ENCODE peak calls at places on chromosomes 5 and 9, in six cellular contexts. C is A549, U is cardiac fibroblast, T is WTC11, V is fibroblast of pulmonary artery, J is colonic mucosa. M is an unnamed sample.
A peak's percentile ranks its signal among the peaks of the same experiment; 100 is the strongest.

GRCh38 chr5:61637566-61637965 is 305.5 kb downstream of the ZSWIM6 start:
- DNase-seq in C (no peak), U (no peak), T (no peak), V (no peak), J (no peak), M (no peak)

GRCh38 chr9:36092509-36093215 is 43.9 kb upstream of the GLIPR2 start:
- DNase-seq in C (no peak), U (no peak), T (no peak), V (no peak), J (peak; percentile 25), M (peak; percentile 57)

GRCh38 chr5:1111727-1112289 is at the start of gene SLC12A7:
- DNase-seq in C (peak; percentile 86), U (peak; percentile 27), T (peak; percentile 56), V (no peak), J (peak; percentile 83), M (peak; percentile 88)

GRCh38 chr9:87850405-87850804 is 32.3 kb upstream of the SPATA31E1 start:
- DNase-seq in C (no peak), U (peak; percentile 49), T (no peak), V (peak; percentile 29), J (no peak), M (no peak)

GRCh38 chr5:95620870-95621838 is 1.3 kb downstream of the GPR150 start:
- DNase-seq in C (peak; percentile 16), U (peak; percentile 23), T (peak; percentile 60), V (no peak), J (peak; percentile 45), M (peak; percentile 76)

GRCh38 chr5:149838881-149839739 is 105.5 kb downstream of the PDE6A start:
- DNase-seq in C (peak; percentile 43), U (peak; percentile 31), T (no peak), V (peak; percentile 53), J (no peak), M (no peak)

GRCh38 chr9:21402387-21403247 is 6.3 kb upstream of the IFNA8 start:
- DNase-seq in C (peak; percentile 33), U (no peak), T (peak; percentile 71), V (no peak), J (no peak), M (peak; percentile 34)

GRCh38 chr5:180519098-180519497 is 24.9 kb downstream of the CNOT6 start:
- DNase-seq in C (no peak), U (peak; percentile 69), T (no peak), V (peak; percentile 76), J (no peak), M (no peak)

GRCh38 chr5:113119271-113119924 is 142.8 kb downstream of the DCP2 start:
- DNase-seq in C (no peak), U (peak; percentile 54), T (no peak), V (peak; percentile 37), J (peak; percentile 40), M (no peak)

GRCh38 chr5:117943521-117943920 is 1044.8 kb downstream of the DTWD2 start:
- DNase-seq in C (no peak), U (peak; percentile 2), T (no peak), V (no peak), J (no peak), M (no peak)

GRCh38 chr5:173774212-173774850 is 113.8 kb upstream of the CPEB4 start:
- DNase-seq in C (no peak), U (no peak), T (no peak), V (no peak), J (no peak), M (no peak)

GRCh38 chr9:94915476-94916450 is 189.3 kb downstream of the AOPEP start:
- DNase-seq in C (no peak), U (no peak), T (no peak), V (no peak), J (peak; percentile 15), M (no peak)

GRCh38 chr5:773517-774264 is 10.8 kb downstream of the ZDHHC11B start:
- DNase-seq in C (no peak), U (no peak), T (no peak), V (no peak), J (no peak), M (peak; percentile 39)

GRCh38 chr9:125551781-125552180 is 155.2 kb downstream of the MAPKAP1 start:
- DNase-seq in C (no peak), U (no peak), T (no peak), V (no peak), J (no peak), M (no peak)

GRCh38 chr9:112162644-112163413 is 12.3 kb downstream of the SUSD1 start:
- DNase-seq in C (no peak), U (no peak), T (no peak), V (no peak), J (no peak), M (no peak)

GRCh38 chr9:37529111-37529510 is 43.4 kb downstream of the POLR1E start:
- DNase-seq in C (no peak), U (no peak), T (no peak), V (no peak), J (peak; percentile 19), M (peak; percentile 81)

GRCh38 chr9:121718501-121718900 is 67.1 kb downstream of the DAB2IP start:
- DNase-seq in C (no peak), U (no peak), T (no peak), V (no peak), J (no peak), M (no peak)

GRCh38 chr9:121718063-121718462 is 66.6 kb downstream of the DAB2IP start:
- DNase-seq in C (no peak), U (peak; percentile 51), T (no peak), V (peak; percentile 48), J (no peak), M (no peak)

GRCh38 chr9:121721770-121722169 is 70.3 kb downstream of the DAB2IP start:
- DNase-seq in C (no peak), U (no peak), T (no peak), V (no peak), J (no peak), M (no peak)

GRCh38 chr9:121720311-121720991 is 69.0 kb downstream of the DAB2IP start:
- DNase-seq in C (no peak), U (no peak), T (no peak), V (no peak), J (peak; percentile 77), M (no peak)

DNA sequence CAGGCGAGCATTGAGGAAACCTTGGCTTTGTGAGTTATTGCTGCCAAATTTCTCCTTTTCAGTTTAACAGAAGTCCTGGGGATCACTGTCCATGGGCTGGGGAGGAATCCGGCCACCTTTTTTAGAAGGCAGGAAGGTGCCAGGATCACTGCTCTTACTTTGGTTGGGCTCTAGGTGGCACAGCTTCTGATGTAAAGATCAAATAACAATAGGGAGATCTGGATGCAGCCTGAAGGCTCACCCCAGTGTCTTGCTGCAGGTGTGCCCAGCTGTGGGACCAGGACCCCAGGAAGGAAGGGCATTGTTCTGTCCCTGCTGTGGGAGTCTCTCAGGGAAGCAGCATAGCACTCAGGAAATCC is 69.5 kb downstream of the DAB2IP start:
- DNase-seq in C (peak; percentile 52), U (no peak), T (no peak), V (peak; percentile 16), J (no peak), M (no peak)
- TF ChIP-seq CTCF in C (no peak), U (no peak), T (no peak), V (peak; percentile 25), J (no peak), M (no peak)

GRCh38 chr9:89096807-89097206 is 81.8 kb downstream of the SHC3 start:
- DNase-seq in C (no peak), U (no peak), T (peak; percentile 41), V (no peak), J (no peak), M (no peak)
- TF ChIP-seq CTCF in C (no peak), U (no peak), T (peak; percentile 27), V (no peak), J (no peak), M (no peak)

DNA sequence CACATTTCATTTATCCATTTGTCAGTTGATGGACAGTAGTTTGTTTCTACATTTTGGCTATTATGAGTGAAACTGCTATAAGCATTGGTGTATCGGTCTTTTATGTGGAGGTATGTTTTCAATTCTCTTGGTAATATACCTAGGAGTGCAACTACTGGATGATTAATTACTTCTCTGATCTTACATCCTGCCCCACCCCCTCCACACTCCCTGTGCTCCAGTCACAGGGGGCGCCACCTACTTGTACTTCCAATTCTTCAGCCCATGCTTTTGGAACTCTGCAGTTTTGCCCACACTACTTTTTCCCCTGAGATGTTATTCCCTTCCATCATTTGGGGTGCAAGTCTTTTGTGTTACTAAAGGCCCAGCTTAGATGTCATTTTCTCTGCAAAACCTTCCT is 42.0 kb downstream of the SEC61B start:
- DNase-seq in C (no peak), U (no peak), T (peak; percentile 50), V (peak; percentile 12), J (no peak), M (no peak)
- TF ChIP-seq CTCF in C (no peak), U (peak; percentile 38), T (no peak), V (peak; percentile 35), J (no peak), M (no peak)

DNA sequence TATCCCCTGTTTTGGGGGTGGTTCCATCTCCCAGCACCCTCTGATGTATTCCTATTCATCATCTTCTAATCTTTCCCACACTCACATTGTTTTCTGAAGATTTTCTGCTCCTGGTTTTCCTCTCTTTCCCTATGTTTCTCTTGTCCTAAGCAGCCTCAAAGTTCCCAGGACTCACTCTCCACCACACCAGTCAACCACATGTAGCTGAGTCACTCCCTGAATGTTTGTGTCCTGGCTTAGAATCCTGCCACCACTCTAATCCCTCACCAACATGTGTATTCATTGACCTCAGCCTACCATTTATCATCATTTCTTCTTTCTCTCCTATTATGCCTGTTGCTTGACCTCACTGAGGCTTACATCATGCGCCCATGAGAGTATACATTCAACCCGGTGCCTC is 282.4 kb upstream of the ADAMTS16 start:
- DNase-seq in C (no peak), U (no peak), T (no peak), V (no peak), J (no peak), M (no peak)
- TF ChIP-seq CTCF in C (no peak), U (no peak), T (no peak), V (no peak), J (no peak), M (no peak)

GRCh38 chr5:81852277-81853004 is 101.5 kb upstream of the SSBP2 start:
- DNase-seq in C (no peak), U (peak; percentile 28), T (peak; percentile 55), V (no peak), J (peak; percentile 22), M (peak; percentile 47)

GRCh38 chr5:81855576-81855975 is 104.7 kb upstream of the SSBP2 start:
- DNase-seq in C (no peak), U (no peak), T (no peak), V (no peak), J (no peak), M (no peak)

GRCh38 chr5:81854915-81855314 is 104.0 kb upstream of the SSBP2 start:
- DNase-seq in C (no peak), U (no peak), T (no peak), V (no peak), J (no peak), M (no peak)

GRCh38 chr5:81853005-81853357 is 102.1 kb upstream of the SSBP2 start:
- DNase-seq in C (no peak), U (no peak), T (no peak), V (no peak), J (no peak), M (no peak)

GRCh38 chr5:81854485-81854884 is 103.6 kb upstream of the SSBP2 start:
- DNase-seq in C (no peak), U (no peak), T (no peak), V (no peak), J (no peak), M (no peak)
- TF ChIP-seq CTCF in C (peak; percentile 17), U (peak; percentile 9), T (no peak), V (peak; percentile 24), J (no peak), M (peak; percentile 23)

M was measured in GM13976.